ENCODE peak calls at places on chromosomes 12 and 14, in five cellular contexts. U is tibial nerve, K is colonic mucosa, E is tibial artery, R is substantia nigra. A is an unnamed sample.
A peak's percentile ranks its signal among the peaks of the same experiment; 100 is the strongest.

GRCh38 chr14:36973806-36974442 is 198.5 kb downstream of the SLC25A21 start:
- DNase-seq in R (no peak), E (no peak), K (no peak), U (no peak), A (peak; percentile 78)

GRCh38 chr12:8544295-8544694 is 3.6 kb upstream of the CLEC4E start:
- DNase-seq in K (peak; percentile 71), E (peak; percentile 74), R (peak; percentile 35), U (peak; percentile 76), A (no peak)

GRCh38 chr12:63945777-63946176 is 101.3 kb downstream of the SRGAP1 start:
- DNase-seq in E (no peak), R (no peak), U (no peak), K (no peak), A (no peak)

GRCh38 chr12:179131-179884 is 34.6 kb downstream of the SLC6A12 start:
- DNase-seq in E (no peak), U (no peak), R (no peak), K (no peak), A (no peak)

GRCh38 chr12:132783917-132784531 is 22.4 kb upstream of the ANKLE2 start:
- DNase-seq in E (no peak), K (peak; percentile 29), R (peak; percentile 53), U (peak; percentile 29), A (no peak)

GRCh38 chr14:22047105-22047504 is 373.5 kb upstream of the OR4E1 start:
- DNase-seq in K (no peak), E (no peak), R (peak; percentile 7), U (no peak), A (peak; percentile 8)

GRCh38 chr12:65113621-65114035 is 7.5 kb downstream of the WIF1 start:
- DNase-seq in U (no peak), K (no peak), E (no peak), R (no peak), A (no peak)

GRCh38 chr12:53786411-53786810 is 34.6 kb upstream of the CISTR start:
- DNase-seq in U (no peak), K (no peak), E (no peak), R (no peak), A (no peak)

GRCh38 chr12:123106640-123107359 is 44.1 kb downstream of the PITPNM2 start:
- DNase-seq in K (peak; percentile 29), U (no peak), E (no peak), R (no peak), A (no peak)

GRCh38 chr12:105523164-105524057 is 192.9 kb downstream of the C12orf75 start:
- DNase-seq in U (peak; percentile 44), R (no peak), K (peak; percentile 24), E (peak; percentile 87), A (no peak)

GRCh38 chr14:49417790-49418189 is 168.4 kb downstream of the RPS29 start:
- DNase-seq in R (no peak), K (no peak), E (no peak), U (no peak), A (no peak)

GRCh38 chr12:11580125-11580751 is 69.2 kb upstream of the ETV6 start:
- DNase-seq in K (peak; percentile 24), U (peak; percentile 49), E (peak; percentile 78), R (peak; percentile 1), A (peak; percentile 95)

GRCh38 chr12:109753054-109753401 is 39.4 kb downstream of the FAM222A start:
- DNase-seq in R (no peak), E (peak; percentile 41), K (no peak), U (no peak), A (no peak)

GRCh38 chr14:61174395-61175386 is 106.4 kb downstream of the TMEM30B start:
- DNase-seq in K (no peak), R (no peak), E (no peak), U (no peak), A (no peak)

GRCh38 chr14:26190644-26191043 is 407.2 kb downstream of the NOVA1 start:
- DNase-seq in U (no peak), E (no peak), R (no peak), K (no peak), A (peak; percentile 18)

GRCh38 chr12:23536293-23536692 is 413.2 kb downstream of the SOX5 start:
- DNase-seq in U (no peak), R (no peak), K (no peak), E (no peak), A (no peak)

GRCh38 chr14:86779416-86779815 is 1213.6 kb downstream of the GALC start:
- DNase-seq in U (no peak), R (no peak), E (no peak), K (no peak), A (peak; percentile 22)

GRCh38 chr12:123075591-123076171 is 75.2 kb downstream of the PITPNM2 start:
- DNase-seq in R (no peak), U (peak; percentile 27), E (no peak), K (peak; percentile 39), A (no peak)

GRCh38 chr12:101086490-101086889 is 123.5 kb downstream of the SLC5A8 start:
- DNase-seq in K (no peak), U (no peak), E (no peak), R (no peak), A (no peak)

GRCh38 chr14:75833326-75834020 is 148.3 kb downstream of the TGFB3 start:
- DNase-seq in R (no peak), E (no peak), K (no peak), U (no peak), A (no peak)

GRCh38 chr12:45730842-45731336 is 1.4 kb downstream of the ARID2 start:
- DNase-seq in E (no peak), K (peak; percentile 37), R (no peak), U (peak; percentile 23), A (no peak)

DNA sequence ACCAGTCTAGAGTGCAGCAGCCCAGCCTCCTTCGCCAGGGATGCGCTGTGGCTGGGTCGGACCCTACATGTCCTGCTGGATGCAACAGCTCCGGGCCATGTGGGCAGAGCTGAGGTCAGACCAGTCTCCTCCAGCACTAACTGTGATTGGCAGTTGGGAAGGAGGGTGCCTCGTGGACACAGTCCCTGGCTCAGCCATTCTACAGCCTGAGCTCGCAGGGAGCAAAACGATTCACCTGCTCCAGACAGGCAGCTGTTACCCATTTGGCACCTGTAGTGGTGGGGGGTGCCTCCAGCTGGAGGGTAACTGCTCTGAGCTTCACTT is 6.3 kb upstream of the ASB2 start:
- DNase-seq in K (no peak), U (no peak), E (no peak), R (no peak), A (no peak)
- H3K27ac ChIP-seq in K (no peak overlapping the region), U (no peak overlapping the region), E (peak overlapping the region; percentile 89), R (no peak overlapping the region), A (no peak overlapping the region)

GRCh38 chr12:127820846-127821245 is 446.1 kb upstream of the TMEM132C start:
- DNase-seq in U (no peak), K (no peak), R (no peak), E (no peak), A (no peak)
- H3K27ac ChIP-seq in U (no peak overlapping the region), K (no peak overlapping the region), R (no peak overlapping the region), E (no peak overlapping the region), A (no peak overlapping the region)

DNA sequence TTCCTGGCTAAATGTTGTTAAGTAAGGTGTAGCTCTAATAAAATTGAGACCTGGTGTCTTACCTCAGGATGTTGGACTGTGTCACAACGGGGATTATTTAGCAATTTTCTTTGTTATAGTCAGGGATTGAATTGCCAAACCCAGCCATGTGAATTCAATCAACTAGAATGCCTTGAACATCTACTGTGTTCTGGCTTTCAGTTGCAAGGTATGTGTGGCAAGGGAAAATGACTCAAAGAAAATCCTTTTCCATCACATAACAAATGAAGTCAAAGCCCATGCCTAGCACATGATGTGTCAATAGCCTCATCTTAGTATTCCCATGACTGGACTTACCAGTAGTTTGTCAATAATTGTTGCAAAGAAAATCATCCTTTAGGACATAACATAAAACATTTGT is 519.8 kb upstream of the FLRT2 start:
- DNase-seq in R (no peak), E (no peak), K (no peak), U (no peak), A (no peak)
- H3K27ac ChIP-seq in R (no peak overlapping the region), E (no peak overlapping the region), K (no peak overlapping the region), U (no peak overlapping the region), A (no peak overlapping the region)

GRCh38 chr14:70905316-70905715 is 1.9 kb upstream of the PCNX1 start:
- DNase-seq in U (no peak), R (no peak), K (peak; percentile 24), E (no peak), A (no peak)
- H3K27ac ChIP-seq in U (peak overlapping the region; percentile 41), R (no peak overlapping the region), K (peak overlapping the region; percentile 45), E (peak overlapping the region; percentile 97), A (no peak overlapping the region)

DNA sequence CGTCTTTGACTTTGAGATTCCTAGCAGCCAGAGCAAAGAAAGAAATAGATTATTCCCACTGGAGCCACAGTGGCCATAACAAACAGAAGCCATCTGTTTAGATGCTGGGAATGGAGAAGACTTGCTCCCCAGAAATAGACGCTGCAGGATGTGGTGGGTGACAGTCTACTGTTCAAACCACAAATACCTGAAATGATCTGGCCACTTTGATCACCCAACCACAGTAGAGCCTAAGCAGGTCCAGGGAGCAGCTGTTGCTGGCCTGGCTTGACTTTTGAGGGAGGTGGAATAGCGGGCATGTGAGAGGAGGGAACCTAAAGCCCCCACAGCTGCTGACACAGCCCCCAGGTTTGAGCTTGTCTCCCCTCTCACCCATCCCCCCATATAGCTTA is 38.6 kb downstream of the SH2B3 start:
- DNase-seq in K (no peak), U (no peak), E (no peak), R (no peak), A (no peak)
- H3K27ac ChIP-seq in K (peak overlapping the region; percentile 53), U (peak overlapping the region; percentile 62), E (peak overlapping the region; percentile 29), R (peak overlapping the region; percentile 8), A (peak overlapping the region; percentile 61)

GRCh38 chr14:103384450-103385152 is 614 bp upstream of the MARK3 start:
- DNase-seq in K (peak; percentile 30), R (no peak), U (no peak), E (no peak), A (no peak)

GRCh38 chr14:103385153-103385993 is at the start of gene MARK3:
- DNase-seq in U (peak; percentile 93), E (peak; percentile 98), K (peak; percentile 97), R (peak; percentile 96), A (peak; percentile 77)

GRCh38 chr14:103386632-103387329 is 1.6 kb downstream of the MARK3 start:
- DNase-seq in U (no peak), K (no peak), E (no peak), R (no peak), A (no peak)

GRCh38 chr14:103388664-103389063 is 3.4 kb downstream of the MARK3 start:
- DNase-seq in E (no peak), U (no peak), R (no peak), K (no peak), A (no peak)

DNA sequence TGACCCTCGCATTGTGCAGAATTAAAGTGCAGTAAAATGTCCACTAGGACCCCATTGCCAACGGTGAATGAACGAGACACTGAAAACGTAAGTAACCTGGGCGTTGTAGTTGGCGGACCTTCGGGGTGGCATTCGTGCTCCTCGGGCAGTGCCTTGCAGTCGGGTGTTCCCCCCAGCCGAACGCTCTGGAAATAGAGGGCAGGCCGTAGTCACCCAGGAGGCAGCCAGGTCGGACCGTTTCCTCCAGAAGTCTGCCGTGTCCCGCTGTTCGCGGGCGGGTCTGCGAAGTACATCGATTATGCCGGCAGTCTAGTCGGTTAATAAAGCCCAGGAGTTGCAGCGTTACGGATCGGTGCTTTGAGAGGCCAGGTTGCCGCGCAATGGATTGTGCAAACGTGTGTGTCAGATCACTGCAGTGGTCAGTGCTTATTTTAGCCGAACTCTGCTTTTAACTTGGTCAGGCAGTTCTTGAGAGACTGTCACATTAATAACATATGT is 828 bp downstream of the MARK3 start:
- DNase-seq in K (peak; percentile 55), R (no peak), U (peak; percentile 30), E (peak; percentile 71), A (no peak)
- H3K27ac ChIP-seq in K (peak overlapping the region; percentile 99), R (peak overlapping the region; percentile 97), U (peak overlapping the region; percentile 97), E (peak overlapping the region; percentile 93), A (peak overlapping the region; percentile 90)

GRCh38 chr12:13719986-13720385 is 261.4 kb downstream of the GRIN2B start:
- DNase-seq in U (no peak), R (no peak), K (no peak), E (no peak), A (no peak)
- H3K27ac ChIP-seq in U (no peak overlapping the region), R (no peak overlapping the region), K (no peak overlapping the region), E (no peak overlapping the region), A (no peak overlapping the region)

A was measured in epithelial cell of prostate.